ENCODE peak calls at places on chromosomes 1 and 21, in five cellular contexts. C is tibial artery, B is ovary, V is left ventricle myocardium inferior, E is BE2C. G is an unnamed sample.

GRCh38 chr1:234604726-234605492 is 5.1 kb downstream of the IRF2BP2 start:
- DNase-seq in C (no peak), B (no peak), V (no peak), E (no peak), G (no peak)

GRCh38 chr1:40740992-40741736 is 42.4 kb upstream of the KCNQ4 start:
- DNase-seq in C (no peak), B (no peak), V (no peak), E (no peak), G (no peak)

GRCh38 chr1:189434461-189434860 is 1043.2 kb downstream of the BRINP3 start:
- DNase-seq in C (no peak), B (no peak), V (no peak), E (no peak), G (no peak)

GRCh38 chr1:241592273-241592958 is 47.8 kb downstream of the CHML start:
- DNase-seq in C (no peak), B (no peak), V (no peak), E (no peak), G (no peak)

GRCh38 chr1:6329851-6330250 is 63.7 kb downstream of the ACOT7 start:
- DNase-seq in C (no peak), B (no peak), V (no peak), E (no peak), G (no peak)

GRCh38 chr1:43549921-43550597 is 19.4 kb downstream of the PTPRF start:
- DNase-seq in C (peak; percentile 77), B (peak; percentile 85), V (peak; percentile 28), E (no peak), G (no peak)

GRCh38 chr1:31905681-31906080 is 32.5 kb downstream of the PTP4A2 start:
- DNase-seq in C (no peak), B (no peak), V (no peak), E (no peak), G (no peak)

GRCh38 chr1:54804471-54805132 is 3.5 kb upstream of the TTC22 start:
- DNase-seq in C (peak; percentile 51), B (peak; percentile 23), V (no peak), E (no peak), G (no peak)

GRCh38 chr1:10228528-10228927 is 18.2 kb downstream of the KIF1B start:
- DNase-seq in C (no peak), B (no peak), V (no peak), E (no peak), G (no peak)

GRCh38 chr1:54105736-54106269 is 47.0 kb downstream of the CDCP2 start:
- DNase-seq in C (no peak), B (no peak), V (no peak), E (no peak), G (no peak)

GRCh38 chr1:158177705-158178450 is 2.8 kb upstream of the CD1D start:
- DNase-seq in C (peak; percentile 94), B (peak; percentile 81), V (peak; percentile 97), E (peak; percentile 91), G (no peak)

GRCh38 chr1:181778630-181779285 is 282.8 kb downstream of the ZNF648 start:
- DNase-seq in C (no peak), B (no peak), V (no peak), E (no peak), G (no peak)

GRCh38 chr1:67978988-67979516 is 71.4 kb downstream of the DIRAS3 start:
- DNase-seq in C (no peak), B (no peak), V (no peak), E (no peak), G (no peak)

GRCh38 chr1:41241748-41242644 is at the start of gene SCMH1:
- DNase-seq in C (peak; percentile 76), B (peak; percentile 76), V (peak; percentile 46), E (peak; percentile 55), G (no peak)

GRCh38 chr1:8947127-8947691 is 1.5 kb downstream of the CA6 start:
- DNase-seq in C (no peak), B (no peak), V (no peak), E (no peak), G (no peak)

GRCh38 chr1:26072305-26072704 is 4.9 kb upstream of the TRIM63 start:
- DNase-seq in C (no peak), B (no peak), V (peak; percentile 65), E (no peak), G (no peak)

GRCh38 chr1:21955474-21956281 is 18.6 kb upstream of the HSPG2 start:
- DNase-seq in C (no peak), B (no peak), V (no peak), E (no peak), G (no peak)

GRCh38 chr1:181097242-181097641 is 8.7 kb downstream of the IER5 start:
- DNase-seq in C (peak; percentile 56), B (no peak), V (no peak), E (peak; percentile 71), G (no peak)

GRCh38 chr1:69572921-69573320 is 5.2 kb downstream of the LRRC7 start:
- DNase-seq in C (no peak), B (no peak), V (no peak), E (no peak), G (no peak)

GRCh38 chr1:156276966-156277381 is 5.7 kb downstream of the SMG5 start:
- DNase-seq in C (no peak), B (no peak), V (no peak), E (no peak), G (no peak)

GRCh38 chr1:164337885-164338284 is 221.1 kb upstream of the PBX1 start:
- DNase-seq in C (no peak), B (no peak), V (no peak), E (no peak), G (no peak)

GRCh38 chr1:110538921-110539320 is 19.9 kb upstream of the KCNA10 start:
- DNase-seq in C (peak; percentile 34), B (no peak), V (no peak), E (no peak), G (no peak)

GRCh38 chr1:181855380-181855779 is 206.1 kb downstream of the ZNF648 start:
- DNase-seq in C (no peak), B (no peak), V (no peak), E (no peak), G (no peak)

GRCh38 chr1:17012775-17013501 is 1.2 kb upstream of the ATP13A2 start:
- DNase-seq in C (no peak), B (peak; percentile 35), V (no peak), E (no peak), G (no peak)

GRCh38 chr21:44732263-44732662 is 20.9 kb upstream of the TSPEAR start:
- DNase-seq in C (no peak), B (no peak), V (no peak), E (no peak), G (no peak)

GRCh38 chr1:89820423-89821321 is at the start of gene LRRC8D:
- DNase-seq in C (peak; percentile 87), B (peak; percentile 75), V (peak; percentile 88), E (peak; percentile 83), G (peak; percentile 94)

GRCh38 chr1:155859881-155860841 is 794 bp downstream of the SYT11 start:
- DNase-seq in C (peak; percentile 90), B (peak; percentile 90), V (peak; percentile 88), E (peak; percentile 91), G (no peak)

GRCh38 chr1:156652131-156652991 is 10.4 kb downstream of the BCAN start:
- DNase-seq in C (no peak), B (peak; percentile 58), V (no peak), E (no peak), G (no peak)

GRCh38 chr1:46941135-46941694 is at the start of gene CYP4A11:
- DNase-seq in C (no peak), B (no peak), V (no peak), E (no peak), G (no peak)

GRCh38 chr1:172002725-172003345 is 161.5 kb downstream of the DNM3 start:
- DNase-seq in C (no peak), B (no peak), V (no peak), E (peak; percentile 19), G (no peak)

DNA sequence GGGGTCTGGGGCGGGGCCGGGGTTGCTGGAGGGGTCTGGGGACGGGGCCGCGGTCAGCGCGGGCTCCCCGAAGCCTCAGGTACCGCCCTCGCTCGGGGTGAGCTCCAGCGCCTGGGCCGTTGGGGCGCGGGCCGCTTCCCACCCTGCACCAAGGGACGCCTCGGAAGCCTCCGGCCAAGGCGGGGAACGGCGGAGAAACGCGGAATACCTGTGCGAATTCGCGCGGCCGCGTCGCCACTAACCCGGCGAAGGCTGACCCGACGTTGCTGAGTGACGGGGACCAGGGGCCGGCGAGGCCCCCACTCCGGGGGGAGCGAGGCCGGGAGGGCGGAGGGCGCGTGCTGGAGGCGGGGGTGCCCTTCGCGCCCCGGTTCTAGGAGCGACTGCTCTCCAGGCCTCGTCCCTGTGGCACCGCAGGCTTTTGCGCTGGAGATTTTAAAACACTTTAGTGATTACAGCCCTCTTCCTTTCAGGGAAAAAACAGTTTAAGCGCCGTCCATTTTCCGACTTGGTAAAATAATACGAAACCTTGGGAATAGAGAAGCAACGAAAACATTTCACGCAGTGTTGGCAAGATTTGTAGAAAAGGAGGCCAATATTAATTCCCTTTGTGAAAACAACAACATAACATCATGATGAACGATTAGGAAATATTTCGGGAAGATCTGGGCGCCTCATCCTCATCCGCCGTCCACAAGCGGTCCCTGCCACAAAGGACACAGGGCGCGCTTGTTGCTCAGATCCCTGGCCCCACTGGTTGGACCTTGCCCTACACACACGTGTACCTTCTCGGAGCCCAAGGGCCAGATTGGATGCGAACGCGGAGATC is 971 bp upstream of the GNG4 start:
- DNase-seq in C (no peak), B (peak; percentile 80), V (no peak), E (peak; percentile 54), G (peak; percentile 85)
- H3K27me3 ChIP-seq in C (peaks cover 70% of the 10 kb centered on the region), B (no peaks in the 10 kb centered on the region), V (peaks cover 100% of the 10 kb centered on the region), E (no peaks in the 10 kb centered on the region), G (peaks cover 38% of the 10 kb centered on the region)

GRCh38 chr1:93578911-93579825 is 102.5 kb downstream of the BCAR3 start:
- DNase-seq in C (no peak), B (no peak), V (peak; percentile 12), E (peak; percentile 26), G (peak; percentile 75)
- H3K4me1 ChIP-seq in C (no peaks in the 10 kb centered on the region), B (peaks cover 4% of the 10 kb centered on the region), V (peaks cover 75% of the 10 kb centered on the region), E (peaks cover 5% of the 10 kb centered on the region), G (peaks cover 39% of the 10 kb centered on the region)

DNA sequence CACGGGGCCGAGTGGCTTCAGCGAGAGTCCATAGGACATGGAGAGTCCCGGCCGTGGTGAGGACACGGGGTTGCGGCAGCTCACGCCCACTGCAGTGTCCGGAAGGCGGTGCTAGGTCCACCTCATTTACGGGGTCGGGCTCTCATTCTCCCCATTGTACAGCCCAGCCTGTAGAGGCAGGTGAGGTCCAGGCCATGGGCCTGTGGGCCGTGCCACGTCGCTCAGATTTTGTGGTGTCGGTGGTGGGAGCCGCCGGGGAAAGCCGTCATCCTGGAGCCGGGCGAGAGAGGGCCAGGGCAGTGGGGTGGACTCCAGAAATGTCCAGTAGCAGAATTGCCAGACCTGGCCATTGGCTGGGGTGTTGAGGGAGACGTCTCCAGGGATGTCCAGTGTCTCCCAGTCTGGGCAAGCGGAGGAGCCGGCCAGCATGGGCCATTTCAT is 59.4 kb downstream of the PRKCZ start:
- DNase-seq in C (no peak), B (no peak), V (no peak), E (no peak), G (no peak)
- H3K27me3 ChIP-seq in C (peaks cover 65% of the 10 kb centered on the region), B (no peaks in the 10 kb centered on the region), V (no peaks in the 10 kb centered on the region), E (no peaks in the 10 kb centered on the region), G (no peaks in the 10 kb centered on the region)

GRCh38 chr1:159916240-159917051 is 8.9 kb downstream of the TAGLN2 start:
- DNase-seq in C (no peak), B (no peak), V (no peak), E (peak; percentile 62), G (no peak)
- H3K4me1 ChIP-seq in C (no peaks in the 10 kb centered on the region), B (peaks cover 2% of the 10 kb centered on the region), V (peaks cover 72% of the 10 kb centered on the region), E (peaks cover 16% of the 10 kb centered on the region), G (peaks cover 70% of the 10 kb centered on the region)

GRCh38 chr1:1955651-1956094 is 36.6 kb upstream of the TMEM52 start:
- DNase-seq in C (no peak), B (no peak), V (no peak), E (no peak), G (no peak)
- H3K27me3 ChIP-seq in C (peaks cover 68% of the 10 kb centered on the region), B (no peaks in the 10 kb centered on the region), V (peaks cover 57% of the 10 kb centered on the region), E (peaks cover 10% of the 10 kb centered on the region), G (peaks cover 64% of the 10 kb centered on the region)

GRCh38 chr1:91874167-91874566 is 11.8 kb downstream of the TGFBR3 start:
- DNase-seq in C (no peak), B (no peak), V (no peak), E (no peak), G (no peak)
- H3K4me1 ChIP-seq in C (no peaks in the 10 kb centered on the region), B (peaks cover 28% of the 10 kb centered on the region), V (peaks cover 70% of the 10 kb centered on the region), E (no peaks in the 10 kb centered on the region), G (peaks cover 95% of the 10 kb centered on the region)

G was measured in esophagus muscularis mucosa.